ENCODE peak calls at places on chromosomes 13 and 19, in seven cellular contexts. O is NB4, L is substantia nigra, C is heart right ventricle, V is left colon, A is SW 1271, I is mucosa of gallbladder. R is an unnamed sample.

GRCh38 chr13:39682788-39683187 is 27.3 kb downstream of the COG6 start:
- DNase-seq in O (no peak), L (no peak), C (no peak), V (no peak), A (no peak), I (no peak), R (no peak)

GRCh38 chr13:110304256-110304655 is 2.7 kb downstream of the COL4A1 start:
- DNase-seq in O (no peak), L (no peak), C (no peak), V (no peak), A (no peak), I (no peak), R (no peak)

GRCh38 chr19:15200575-15201364 is at the start of gene NOTCH3:
- DNase-seq in O (no peak), L (no peak), C (peak), V (no peak), A (no peak), I (no peak), R (no peak)

GRCh38 chr19:24054044-24054935 is 32.7 kb upstream of the ZNF254 start:
- DNase-seq in O (peak), L (no peak), C (no peak), V (no peak), A (peak), I (no peak), R (peak)

GRCh38 chr13:28754698-28755545 is 36.2 kb upstream of the SLC46A3 start:
- DNase-seq in O (peak), L (no peak), C (peak), V (no peak), A (no peak), I (no peak), R (no peak)

GRCh38 chr13:89402211-89402610 is 1731.0 kb downstream of the SLITRK5 start:
- DNase-seq in O (no peak), L (no peak), C (no peak), V (no peak), A (no peak), I (no peak), R (no peak)

GRCh38 chr19:43667524-43668405 is 2.2 kb downstream of the PLAUR start:
- DNase-seq in O (no peak), L (peak), C (no peak), V (peak), A (no peak), I (no peak), R (no peak)

GRCh38 chr13:67880916-67881315 is 650.8 kb upstream of the PCDH9 start:
- DNase-seq in O (no peak), L (no peak), C (no peak), V (no peak), A (no peak), I (no peak), R (no peak)

GRCh38 chr19:19269952-19270694 is 3.0 kb downstream of the TM6SF2 start:
- DNase-seq in O (no peak), L (no peak), C (no peak), V (no peak), A (no peak), I (no peak), R (no peak)

R was measured in keratinocyte.